ENCODE peak calls at places on chromosomes 16 and 17, in four cellular contexts. C, P, F and B are unnamed samples. For H3K36me3, the result is how much of the 10 kb centered on the place peaks cover.

GRCh38 chr16:84509032-84509950 is 4.8 kb upstream of the MEAK7 start:
- DNase-seq in C (no peak), P (peak), F (no peak), B (no peak)

GRCh38 chr16:67277294-67277998 is 1.9 kb upstream of the PLEKHG4 start:
- DNase-seq in C (peak), P (peak), F (no peak), B (peak)

GRCh38 chr16:12350945-12351344 is 374.4 kb downstream of the SNX29 start:
- DNase-seq in C (no peak), P (no peak), F (no peak), B (no peak)

GRCh38 chr16:72247821-72248253 is 75.9 kb upstream of the PMFBP1 start:
- DNase-seq in C (no peak), P (no peak), F (peak), B (peak)

GRCh38 chr17:56833023-56833811 is 503 bp downstream of the C17orf67 start:
- DNase-seq in C (peak), P (peak), F (peak), B (no peak)

GRCh38 chr16:49640606-49641005 is 215.3 kb downstream of the ZNF423 start:
- DNase-seq in C (no peak), P (peak), F (no peak), B (no peak)

GRCh38 chr17:17051791-17052461 is 9.7 kb downstream of the MPRIP start:
- DNase-seq in C (peak), P (peak), F (peak), B (no peak)

GRCh38 chr17:8382052-8382879 is 727 bp downstream of the RPL26 start:
- DNase-seq in C (no peak), P (no peak), F (no peak), B (no peak)

GRCh38 chr16:49866533-49867155 is 10.7 kb upstream of the ZNF423 start:
- DNase-seq in C (no peak), P (no peak), F (no peak), B (no peak)

GRCh38 chr16:66576306-66576705 is 3.0 kb upstream of the CMTM2 start:
- DNase-seq in C (no peak), P (no peak), F (no peak), B (no peak)

GRCh38 chr17:50863221-50863843 is 2.8 kb downstream of the TOB1 start:
- DNase-seq in C (peak), P (no peak), F (peak), B (no peak)

GRCh38 chr17:39730095-39730921 is at the start of gene MIEN1:
- DNase-seq in C (peak), P (peak), F (peak), B (no peak)

GRCh38 chr17:40915199-40915661 is 22.2 kb downstream of the KRT23 start:
- DNase-seq in C (no peak), P (no peak), F (no peak), B (peak)

GRCh38 chr16:9092963-9093477 is 1.6 kb downstream of the HAPSTR1 start:
- DNase-seq in C (peak), P (peak), F (peak), B (no peak)

GRCh38 chr16:48526058-48526957 is 83.7 kb downstream of the N4BP1 start:
- DNase-seq in C (peak), P (no peak), F (no peak), B (no peak)

GRCh38 chr17:41910701-41911391 is 7.9 kb downstream of the ACLY start:
- DNase-seq in C (no peak), P (no peak), F (no peak), B (peak)

GRCh38 chr17:18257747-18258355 is 687 bp downstream of the FLII start:
- DNase-seq in C (peak), P (peak), F (peak), B (no peak)

GRCh38 chr16:81790772-81791171 is 11.7 kb downstream of the PLCG2 start:
- DNase-seq in C (no peak), P (no peak), F (no peak), B (no peak)

GRCh38 chr17:76182016-76182764 is 41.1 kb upstream of the FOXJ1 start:
- DNase-seq in C (peak), P (peak), F (peak), B (peak)

GRCh38 chr17:40559016-40559853 is 6.0 kb downstream of the CCR7 start:
- DNase-seq in C (no peak), P (no peak), F (peak), B (no peak)

GRCh38 chr17:46194393-46195216 is 1.4 kb upstream of the KANSL1 start:
- DNase-seq in C (peak), P (no peak), F (no peak), B (no peak)

GRCh38 chr17:70624208-70624607 is 454.9 kb downstream of the KCNJ2 start:
- DNase-seq in C (no peak), P (no peak), F (no peak), B (no peak)

GRCh38 chr16:2026461-2027023 is at the start of gene NHERF2:
- DNase-seq in C (no peak), P (peak), F (peak), B (no peak)

GRCh38 chr17:78708510-78708973 is 73.5 kb downstream of the CYTH1 start:
- DNase-seq in C (peak), P (peak), F (peak), B (peak)

GRCh38 chr17:49841548-49841947 is 6.3 kb downstream of the TAC4 start:
- DNase-seq in C (no peak), P (no peak), F (no peak), B (no peak)
- TF ChIP-seq CTCF in C (no peak), P (no peak), F (no peak), B (no peak)

DNA sequence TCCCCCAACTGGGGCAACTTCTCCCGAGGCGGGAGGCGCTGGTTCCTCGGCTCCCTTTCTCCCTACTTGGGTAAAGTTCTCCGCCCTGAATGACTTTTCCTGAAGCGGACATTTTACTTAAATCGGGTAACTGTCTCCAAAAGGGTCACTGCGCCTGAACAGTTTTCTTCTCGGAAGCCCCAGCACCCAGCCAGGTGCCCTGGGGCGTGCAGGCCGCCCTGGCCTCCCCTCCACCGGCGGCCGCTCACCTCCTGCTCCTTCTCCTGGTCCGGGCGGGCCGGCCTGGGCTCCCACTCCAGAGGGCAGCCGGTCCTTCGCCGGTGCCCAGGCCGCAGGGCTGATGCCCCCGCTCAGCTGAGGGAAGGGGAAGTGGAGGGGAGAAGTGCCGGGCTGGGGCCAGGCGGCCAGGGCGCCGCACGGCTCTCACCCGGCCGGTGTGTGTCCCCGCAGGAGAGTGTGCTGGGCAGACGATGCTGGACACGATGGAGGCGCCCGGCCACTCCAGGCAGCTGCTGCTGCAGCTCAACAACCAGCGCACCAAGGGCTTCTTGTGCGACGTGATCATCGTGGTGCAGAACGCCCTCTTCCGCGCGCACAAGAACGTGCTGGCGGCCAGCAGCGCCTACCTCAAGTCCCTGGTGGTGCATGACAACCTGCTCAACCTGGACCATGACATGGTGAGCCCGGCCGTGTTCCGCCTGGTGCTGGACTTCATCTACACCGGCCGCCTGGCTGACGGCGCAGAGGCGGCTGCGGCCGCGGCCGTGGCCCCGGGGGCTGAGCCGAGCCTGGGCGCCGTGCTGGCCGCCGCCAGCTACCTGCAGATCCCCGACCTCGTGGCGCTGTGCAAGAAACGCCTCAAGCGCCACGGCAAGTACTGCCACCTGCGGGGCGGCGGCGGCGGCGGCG is 1.6 kb downstream of the HIC1 start:
- DNase-seq in C (no peak), P (peak), F (no peak), B (no peak)
- H3K4me3 ChIP-seq in C (peak), P (peak), F (peak), B (peak)

GRCh38 chr17:81576621-81577277 is 24.6 kb upstream of the FAAP100 start:
- DNase-seq in C (no peak), P (no peak), F (no peak), B (no peak)

GRCh38 chr17:81575836-81576235 is 23.7 kb upstream of the FAAP100 start:
- DNase-seq in C (no peak), P (no peak), F (no peak), B (no peak)

GRCh38 chr17:81573794-81574642 is 21.9 kb upstream of the FAAP100 start:
- DNase-seq in C (no peak), P (no peak), F (no peak), B (no peak)

GRCh38 chr17:81572499-81573030 is 20.4 kb upstream of the FAAP100 start:
- DNase-seq in C (no peak), P (no peak), F (no peak), B (no peak)

GRCh38 chr17:81574643-81574956 is 22.4 kb upstream of the FAAP100 start:
- DNase-seq in C (no peak), P (no peak), F (no peak), B (no peak)
- H3K36me3 ChIP-seq in C (under half), P (half or more), F (under half), B (under half)

GRCh38 chr17:31915456-31916100 is 14.1 kb upstream of the UTP6 start:
- DNase-seq in C (no peak), P (no peak), F (no peak), B (no peak)

GRCh38 chr17:31918701-31919128 is 17.2 kb upstream of the UTP6 start:
- DNase-seq in C (no peak), P (no peak), F (no peak), B (no peak)

GRCh38 chr17:31919802-31920525 is 16.8 kb upstream of the SUZ12 start:
- DNase-seq in C (no peak), P (no peak), F (no peak), B (no peak)

GRCh38 chr17:31916496-31917064 is 15.1 kb upstream of the UTP6 start:
- DNase-seq in C (no peak), P (no peak), F (no peak), B (no peak)

GRCh38 chr17:31917065-31917529 is 15.6 kb upstream of the UTP6 start:
- DNase-seq in C (no peak), P (no peak), F (no peak), B (no peak)
- TF ChIP-seq CTCF in C (no peak), P (no peak), F (no peak), B (no peak)